ENCODE peak calls at places on chromosomes 5 and 9, in eight cellular contexts. One of them, this sample, is unnamed.

GRCh38 chr9:127742435-127743088 is 7.5 kb upstream of the TOR2A start:
- DNase-seq in body of pancreas: peak
- DNase-seq in neuronal stem cell: peak
- DNase-seq in mesendoderm: peak
- DNase-seq in NB4: peak
- DNase-seq in epithelial cell of esophagus: peak
- DNase-seq in SJSA1: no peak
- DNase-seq in IMR-90: peak
- DNase-seq in this sample: peak

GRCh38 chr5:148957591-148958202 is 105.2 kb downstream of the SH3TC2 start:
- DNase-seq in mesendoderm: peak
- DNase-seq in neuronal stem cell: peak
- DNase-seq in body of pancreas: no peak
- DNase-seq in epithelial cell of esophagus: peak
- DNase-seq in NB4: peak
- DNase-seq in SJSA1: peak
- DNase-seq in IMR-90: peak
- DNase-seq in this sample: peak

GRCh38 chr9:751137-752051 is 90.1 kb upstream of the DMRT1 start:
- DNase-seq in mesendoderm: no peak
- DNase-seq in IMR-90: peak
- DNase-seq in neuronal stem cell: no peak
- DNase-seq in epithelial cell of esophagus: peak
- DNase-seq in SJSA1: no peak
- DNase-seq in NB4: peak
- DNase-seq in body of pancreas: no peak
- DNase-seq in this sample: peak

GRCh38 chr5:127184841-127185240 is 105.8 kb upstream of the MEGF10 start:
- DNase-seq in IMR-90: no peak
- DNase-seq in SJSA1: no peak
- DNase-seq in neuronal stem cell: no peak
- DNase-seq in NB4: no peak
- DNase-seq in mesendoderm: no peak
- DNase-seq in body of pancreas: no peak
- DNase-seq in epithelial cell of esophagus: no peak
- DNase-seq in this sample: no peak

GRCh38 chr5:1208743-1209551 is 7.6 kb downstream of the SLC6A19 start:
- DNase-seq in NB4: no peak
- DNase-seq in epithelial cell of esophagus: no peak
- DNase-seq in mesendoderm: no peak
- DNase-seq in body of pancreas: no peak
- DNase-seq in neuronal stem cell: peak
- DNase-seq in SJSA1: no peak
- DNase-seq in IMR-90: no peak
- DNase-seq in this sample: no peak

GRCh38 chr5:14900661-14901461 is 29.3 kb upstream of the ANKH start:
- DNase-seq in body of pancreas: no peak
- DNase-seq in mesendoderm: peak
- DNase-seq in NB4: no peak
- DNase-seq in epithelial cell of esophagus: peak
- DNase-seq in neuronal stem cell: no peak
- DNase-seq in SJSA1: peak
- DNase-seq in IMR-90: peak
- DNase-seq in this sample: no peak

GRCh38 chr5:132263548-132264261 is 6.2 kb downstream of the PDLIM4 start:
- DNase-seq in mesendoderm: no peak
- DNase-seq in IMR-90: peak
- DNase-seq in NB4: no peak
- DNase-seq in body of pancreas: no peak
- DNase-seq in epithelial cell of esophagus: peak
- DNase-seq in SJSA1: peak
- DNase-seq in neuronal stem cell: no peak
- DNase-seq in this sample: no peak

GRCh38 chr5:100852988-100853449 is 50.1 kb downstream of the ST8SIA4 start:
- DNase-seq in mesendoderm: no peak
- DNase-seq in body of pancreas: no peak
- DNase-seq in SJSA1: no peak
- DNase-seq in IMR-90: no peak
- DNase-seq in neuronal stem cell: no peak
- DNase-seq in epithelial cell of esophagus: no peak
- DNase-seq in NB4: peak
- DNase-seq in this sample: no peak

GRCh38 chr9:22102347-22103053 is 93.4 kb upstream of the CDKN2B start:
- DNase-seq in mesendoderm: no peak
- DNase-seq in IMR-90: no peak
- DNase-seq in neuronal stem cell: no peak
- DNase-seq in NB4: no peak
- DNase-seq in epithelial cell of esophagus: peak
- DNase-seq in body of pancreas: no peak
- DNase-seq in SJSA1: no peak
- DNase-seq in this sample: no peak

GRCh38 chr5:91381774-91382492 is 1.2 kb downstream of the ARRDC3 start:
- DNase-seq in mesendoderm: peak
- DNase-seq in body of pancreas: peak
- DNase-seq in neuronal stem cell: peak
- DNase-seq in NB4: peak
- DNase-seq in IMR-90: peak
- DNase-seq in SJSA1: peak
- DNase-seq in epithelial cell of esophagus: peak
- DNase-seq in this sample: peak

GRCh38 chr9:93138171-93138764 is 4.2 kb upstream of the NINJ1 start:
- DNase-seq in IMR-90: no peak
- DNase-seq in neuronal stem cell: no peak
- DNase-seq in epithelial cell of esophagus: no peak
- DNase-seq in body of pancreas: no peak
- DNase-seq in NB4: no peak
- DNase-seq in SJSA1: no peak
- DNase-seq in mesendoderm: no peak
- DNase-seq in this sample: no peak

GRCh38 chr9:136845465-136846261 is 3.4 kb downstream of the AJM1 start:
- DNase-seq in SJSA1: no peak
- DNase-seq in epithelial cell of esophagus: no peak
- DNase-seq in IMR-90: no peak
- DNase-seq in body of pancreas: no peak
- DNase-seq in NB4: no peak
- DNase-seq in neuronal stem cell: no peak
- DNase-seq in mesendoderm: no peak
- DNase-seq in this sample: no peak

GRCh38 chr9:118326326-118326725 is 622.1 kb downstream of the TLR4 start:
- DNase-seq in body of pancreas: no peak
- DNase-seq in IMR-90: no peak
- DNase-seq in mesendoderm: no peak
- DNase-seq in epithelial cell of esophagus: no peak
- DNase-seq in neuronal stem cell: no peak
- DNase-seq in NB4: no peak
- DNase-seq in SJSA1: no peak
- DNase-seq in this sample: no peak

DNA sequence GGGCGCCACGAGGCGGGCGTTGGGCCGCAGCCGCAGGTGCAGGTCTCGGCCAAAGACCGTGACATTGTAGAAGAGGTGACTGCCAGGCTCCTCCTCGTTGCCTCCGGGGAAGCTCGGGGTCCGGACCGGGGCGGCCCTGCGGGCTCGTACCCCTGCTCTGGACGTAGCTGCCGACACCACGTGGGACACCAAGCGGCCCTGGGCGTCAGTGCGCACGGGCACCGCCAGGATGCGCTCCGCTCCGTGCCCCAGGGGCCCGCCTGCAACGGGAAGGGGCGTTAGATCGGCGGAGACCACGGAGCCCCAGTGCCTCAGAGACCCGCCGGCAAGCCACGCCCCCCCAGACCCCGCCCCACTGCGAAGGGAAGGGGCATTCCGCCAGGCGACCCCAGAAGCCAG is 1.4 kb downstream of the ADAMTS2 start:
- DNase-seq in NB4: peak
- DNase-seq in IMR-90: peak
- DNase-seq in epithelial cell of esophagus: no peak
- DNase-seq in body of pancreas: no peak
- DNase-seq in mesendoderm: peak
- DNase-seq in neuronal stem cell: peak
- DNase-seq in SJSA1: no peak
- DNase-seq in this sample: peak
- H3K4me3 ChIP-seq in NB4: no peak
- H3K4me3 ChIP-seq in IMR-90: peak
- H3K4me3 ChIP-seq in epithelial cell of esophagus: no peak
- H3K4me3 ChIP-seq in body of pancreas: no peak
- H3K4me3 ChIP-seq in mesendoderm: peak
- H3K4me3 ChIP-seq in neuronal stem cell: peak
- H3K4me3 ChIP-seq in SJSA1: peak
- H3K4me3 ChIP-seq in this sample: peak

GRCh38 chr5:93076566-93076965 is 504.5 kb downstream of the NR2F1-AS1 start:
- DNase-seq in body of pancreas: no peak
- DNase-seq in IMR-90: no peak
- DNase-seq in neuronal stem cell: no peak
- DNase-seq in SJSA1: no peak
- DNase-seq in epithelial cell of esophagus: no peak
- DNase-seq in mesendoderm: no peak
- DNase-seq in NB4: no peak
- DNase-seq in this sample: no peak

GRCh38 chr5:93079046-93079445 is 502.0 kb downstream of the NR2F1-AS1 start:
- DNase-seq in neuronal stem cell: no peak
- DNase-seq in epithelial cell of esophagus: no peak
- DNase-seq in IMR-90: no peak
- DNase-seq in body of pancreas: no peak
- DNase-seq in SJSA1: no peak
- DNase-seq in NB4: no peak
- DNase-seq in mesendoderm: no peak
- DNase-seq in this sample: no peak

GRCh38 chr5:93073547-93073946 is 507.5 kb downstream of the NR2F1-AS1 start:
- DNase-seq in SJSA1: no peak
- DNase-seq in NB4: no peak
- DNase-seq in mesendoderm: peak
- DNase-seq in epithelial cell of esophagus: no peak
- DNase-seq in neuronal stem cell: no peak
- DNase-seq in body of pancreas: no peak
- DNase-seq in IMR-90: no peak
- DNase-seq in this sample: no peak

GRCh38 chr5:93078082-93079038 is 502.7 kb downstream of the NR2F1-AS1 start:
- DNase-seq in neuronal stem cell: no peak
- DNase-seq in NB4: peak
- DNase-seq in mesendoderm: peak
- DNase-seq in SJSA1: peak
- DNase-seq in IMR-90: peak
- DNase-seq in body of pancreas: peak
- DNase-seq in epithelial cell of esophagus: peak
- DNase-seq in this sample: no peak

DNA sequence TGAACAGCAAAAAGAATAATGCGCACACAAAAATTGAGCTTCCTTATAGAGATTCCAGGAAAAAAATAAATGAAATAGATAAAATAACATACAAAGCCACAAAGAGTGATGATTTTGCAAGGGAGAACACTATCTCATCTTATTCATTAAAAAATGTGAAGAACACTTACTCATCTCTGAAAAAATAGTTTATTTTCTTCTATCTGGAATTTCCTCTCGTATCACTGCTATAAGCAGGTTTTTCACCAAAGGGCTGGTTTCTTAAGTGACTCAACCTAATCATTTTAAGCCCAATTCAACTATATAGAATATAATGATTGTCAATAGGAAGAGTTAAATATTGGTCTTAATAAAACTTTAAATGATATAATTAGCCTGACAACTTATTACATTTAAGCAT is 504.9 kb downstream of the NR2F1-AS1 start:
- DNase-seq in NB4: no peak
- DNase-seq in body of pancreas: no peak
- DNase-seq in SJSA1: no peak
- DNase-seq in neuronal stem cell: no peak
- DNase-seq in IMR-90: peak
- DNase-seq in epithelial cell of esophagus: no peak
- DNase-seq in mesendoderm: no peak
- DNase-seq in this sample: no peak
- H3K4me3 ChIP-seq in NB4: no peak
- H3K4me3 ChIP-seq in body of pancreas: no peak
- H3K4me3 ChIP-seq in SJSA1: no peak
- H3K4me3 ChIP-seq in neuronal stem cell: no peak
- H3K4me3 ChIP-seq in IMR-90: no peak
- H3K4me3 ChIP-seq in epithelial cell of esophagus: no peak
- H3K4me3 ChIP-seq in mesendoderm: no peak
- H3K4me3 ChIP-seq in this sample: no peak

GRCh38 chr9:107007981-107008380 is 145.0 kb downstream of the ZNF462 start:
- DNase-seq in IMR-90: no peak
- DNase-seq in epithelial cell of esophagus: no peak
- DNase-seq in SJSA1: no peak
- DNase-seq in NB4: no peak
- DNase-seq in body of pancreas: no peak
- DNase-seq in neuronal stem cell: no peak
- DNase-seq in mesendoderm: no peak
- DNase-seq in this sample: peak

GRCh38 chr9:107005201-107005600 is 142.2 kb downstream of the ZNF462 start:
- DNase-seq in SJSA1: no peak
- DNase-seq in NB4: no peak
- DNase-seq in neuronal stem cell: no peak
- DNase-seq in epithelial cell of esophagus: no peak
- DNase-seq in IMR-90: no peak
- DNase-seq in body of pancreas: no peak
- DNase-seq in mesendoderm: peak
- DNase-seq in this sample: no peak

GRCh38 chr9:107008447-107008846 is 145.5 kb downstream of the ZNF462 start:
- DNase-seq in neuronal stem cell: no peak
- DNase-seq in epithelial cell of esophagus: no peak
- DNase-seq in SJSA1: no peak
- DNase-seq in body of pancreas: no peak
- DNase-seq in IMR-90: no peak
- DNase-seq in NB4: no peak
- DNase-seq in mesendoderm: peak
- DNase-seq in this sample: no peak

GRCh38 chr9:107007361-107007760 is 144.4 kb downstream of the ZNF462 start:
- DNase-seq in neuronal stem cell: no peak
- DNase-seq in NB4: no peak
- DNase-seq in epithelial cell of esophagus: no peak
- DNase-seq in mesendoderm: no peak
- DNase-seq in SJSA1: no peak
- DNase-seq in IMR-90: no peak
- DNase-seq in body of pancreas: no peak
- DNase-seq in this sample: peak
- H3K4me3 ChIP-seq in neuronal stem cell: no peak
- H3K4me3 ChIP-seq in NB4: no peak
- H3K4me3 ChIP-seq in epithelial cell of esophagus: no peak
- H3K4me3 ChIP-seq in mesendoderm: no peak
- H3K4me3 ChIP-seq in SJSA1: no peak
- H3K4me3 ChIP-seq in IMR-90: no peak
- H3K4me3 ChIP-seq in body of pancreas: no peak
- H3K4me3 ChIP-seq in this sample: no peak

DNA sequence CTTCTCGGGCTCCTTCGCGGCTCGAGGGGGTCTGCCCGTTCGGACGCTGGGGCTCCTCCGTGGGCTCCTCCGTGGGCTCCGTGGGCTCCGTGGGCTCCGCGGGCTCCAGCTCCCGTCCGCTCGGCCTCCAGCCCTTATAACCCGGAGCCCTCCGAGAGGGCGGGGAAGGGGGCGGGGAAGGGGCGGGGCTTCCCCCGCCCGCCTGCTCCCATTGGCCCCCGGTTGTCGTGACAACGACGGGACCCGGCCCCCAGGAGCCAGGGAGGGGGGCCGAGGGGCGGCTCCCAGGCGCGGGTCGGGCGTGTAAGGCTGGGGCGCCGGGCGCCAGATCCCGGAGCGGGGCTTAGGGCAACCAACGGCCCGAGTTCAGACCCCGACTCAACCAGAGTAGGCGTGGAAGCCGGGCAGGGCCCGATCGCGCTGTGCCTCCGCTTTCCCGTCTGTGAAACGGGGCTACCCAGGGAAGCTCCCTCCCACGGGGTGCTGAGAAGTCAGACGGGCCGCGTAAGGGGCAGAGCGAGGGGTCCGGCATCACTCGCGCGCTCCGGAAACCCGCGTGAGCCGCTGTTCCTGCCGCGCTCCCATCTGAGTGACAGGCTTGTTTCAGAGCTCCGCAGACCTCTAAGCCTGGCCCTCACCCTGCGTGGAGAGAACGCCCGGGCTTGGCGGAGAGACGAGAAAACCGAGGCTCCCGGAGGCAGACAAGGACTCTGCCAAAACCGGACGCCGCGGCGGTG is at the start of gene GFPT2:
- DNase-seq in NB4: no peak
- DNase-seq in SJSA1: peak
- DNase-seq in mesendoderm: peak
- DNase-seq in body of pancreas: peak
- DNase-seq in epithelial cell of esophagus: peak
- DNase-seq in IMR-90: peak
- DNase-seq in neuronal stem cell: peak
- DNase-seq in this sample: peak
- H3K4me3 ChIP-seq in NB4: no peak
- H3K4me3 ChIP-seq in SJSA1: peak
- H3K4me3 ChIP-seq in mesendoderm: peak
- H3K4me3 ChIP-seq in body of pancreas: peak
- H3K4me3 ChIP-seq in epithelial cell of esophagus: peak
- H3K4me3 ChIP-seq in IMR-90: peak
- H3K4me3 ChIP-seq in neuronal stem cell: peak
- H3K4me3 ChIP-seq in this sample: peak

This sample was measured in HAP-1.